ENCODE peak calls at places on chromosome 20, in ten cellular contexts. P is body of pancreas, I is lower lobe of right lung, O is brain microvascular endothelial cell, V is psoas muscle, K is BE2C, E is GM12865, Z is Panc1, C is PC-9, G is HCT116. F is an unnamed sample.

GRCh38 chr20:1792274-1792673 is 102.9 kb upstream of the SIRPA start:
- DNase-seq in P (no peak), I (no peak), O (no peak), V (no peak), K (no peak), E (no peak), Z (no peak), C (no peak), G (no peak), F (no peak)

GRCh38 chr20:21234816-21235215 is 68.3 kb upstream of the XRN2 start:
- DNase-seq in P (no peak), I (no peak), O (no peak), V (no peak), K (no peak), E (no peak), Z (no peak), C (no peak), G (no peak), F (no peak)

GRCh38 chr20:9532069-9532809 is 17.8 kb downstream of the LAMP5 start:
- DNase-seq in P (no peak), I (no peak), O (no peak), V (no peak), K (peak; percentile 98), E (no peak), Z (no peak), C (no peak), G (no peak), F (no peak)

GRCh38 chr20:5070570-5070969 is 49.2 kb downstream of the PCNA start:
- DNase-seq in P (no peak), I (no peak), O (no peak), V (no peak), K (no peak), E (no peak), Z (no peak), C (no peak), G (no peak), F (no peak)

GRCh38 chr20:11496382-11496781 is 421.3 kb upstream of the BTBD3 start:
- DNase-seq in P (no peak), I (no peak), O (peak; percentile 4), V (no peak), K (no peak), E (no peak), Z (no peak), C (peak; percentile 10), G (no peak), F (no peak)

GRCh38 chr20:24963672-24964517 is 14.8 kb downstream of the CST7 start:
- DNase-seq in P (no peak), I (peak; percentile 29), O (no peak), V (no peak), K (no peak), E (no peak), Z (no peak), C (no peak), G (no peak), F (no peak)

GRCh38 chr20:13263451-13263850 is 42.4 kb downstream of the ISM1 start:
- DNase-seq in P (no peak), I (no peak), O (no peak), V (no peak), K (no peak), E (no peak), Z (no peak), C (no peak), G (no peak), F (no peak)

GRCh38 chr20:63290677-63291472 is 2.1 kb upstream of the COL20A1 start:
- DNase-seq in P (peak; percentile 67), I (no peak), O (peak; percentile 28), V (peak; percentile 72), K (peak; percentile 76), E (peak; percentile 47), Z (no peak), C (peak; percentile 47), G (peak; percentile 13), F (peak; percentile 86)

GRCh38 chr20:39829713-39830112 is 859.3 kb downstream of the MAFB start:
- DNase-seq in P (no peak), I (no peak), O (no peak), V (no peak), K (no peak), E (peak; percentile 81), Z (no peak), C (no peak), G (no peak), F (peak; percentile 74)

GRCh38 chr20:39830903-39831302 is 858.1 kb downstream of the MAFB start:
- DNase-seq in P (no peak), I (no peak), O (no peak), V (no peak), K (no peak), E (no peak), Z (no peak), C (no peak), G (no peak), F (no peak)

GRCh38 chr20:39825950-39826349 is 863.1 kb downstream of the MAFB start:
- DNase-seq in P (no peak), I (no peak), O (peak; percentile 59), V (no peak), K (no peak), E (peak; percentile 69), Z (no peak), C (no peak), G (no peak), F (peak; percentile 35)

GRCh38 chr20:39825524-39825923 is 863.4 kb downstream of the DHX35 start:
- DNase-seq in P (no peak), I (no peak), O (no peak), V (no peak), K (no peak), E (no peak), Z (no peak), C (no peak), G (no peak), F (no peak)

DNA sequence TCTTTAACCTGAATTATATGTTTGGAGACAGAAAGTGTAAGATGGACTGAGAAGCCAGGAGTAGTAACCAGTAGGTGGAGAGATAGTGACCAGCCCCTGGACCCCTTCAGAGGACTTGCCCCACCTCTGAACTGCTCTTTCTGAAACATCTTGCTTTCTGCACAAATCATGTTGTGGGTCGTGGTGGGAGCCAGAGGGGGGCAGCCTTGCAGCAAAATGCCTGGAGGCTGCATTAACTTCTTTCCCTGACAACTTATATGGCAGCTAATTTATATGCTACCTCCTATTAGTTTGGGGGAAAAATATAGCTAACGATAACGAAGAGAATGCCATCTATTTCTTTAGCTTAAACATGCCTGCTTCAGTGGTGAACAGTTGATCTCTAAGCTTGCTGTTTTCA is 859.8 kb downstream of the MAFB start:
- DNase-seq in P (no peak), I (no peak), O (no peak), V (no peak), K (no peak), E (peak; percentile 30), Z (no peak), C (no peak), G (no peak), F (no peak)
- TF ChIP-seq CTCF in P (no peak), I (peak; percentile 23), O (peak; percentile 75), V (peak; percentile 43), K (no peak), E (peak; percentile 22), Z (no peak), C (no peak), G (no peak), F (peak; percentile 24)

GRCh38 chr20:52921300-52921699 is 50.9 kb upstream of the TSHZ2 start:
- DNase-seq in P (no peak), I (no peak), O (no peak), V (no peak), K (no peak), E (no peak), Z (no peak), C (no peak), G (no peak), F (no peak)

GRCh38 chr20:52914870-52915269 is 57.3 kb upstream of the TSHZ2 start:
- DNase-seq in P (no peak), I (no peak), O (no peak), V (no peak), K (no peak), E (no peak), Z (no peak), C (no peak), G (no peak), F (no peak)

GRCh38 chr20:52918311-52918710 is 53.8 kb upstream of the TSHZ2 start:
- DNase-seq in P (no peak), I (no peak), O (no peak), V (no peak), K (no peak), E (no peak), Z (no peak), C (no peak), G (no peak), F (no peak)

GRCh38 chr20:52913650-52914387 is 58.3 kb upstream of the TSHZ2 start:
- DNase-seq in P (no peak), I (no peak), O (no peak), V (no peak), K (no peak), E (no peak), Z (no peak), C (no peak), G (no peak), F (no peak)

GRCh38 chr20:52915564-52915963 is 56.6 kb upstream of the TSHZ2 start:
- DNase-seq in P (no peak), I (no peak), O (no peak), V (no peak), K (no peak), E (no peak), Z (no peak), C (no peak), G (no peak), F (no peak)
- TF ChIP-seq CTCF in P (no peak), I (no peak), O (no peak), V (no peak), K (no peak), E (no peak), Z (no peak), C (no peak), G (no peak), F (no peak)

GRCh38 chr20:19626896-19627295 is 131.2 kb upstream of the RIN2 start:
- DNase-seq in P (no peak), I (no peak), O (peak; percentile 1), V (no peak), K (no peak), E (no peak), Z (no peak), C (no peak), G (no peak), F (no peak)

GRCh38 chr20:19631410-19631809 is 126.6 kb upstream of the RIN2 start:
- DNase-seq in P (peak; percentile 32), I (no peak), O (no peak), V (no peak), K (no peak), E (no peak), Z (no peak), C (no peak), G (no peak), F (no peak)

GRCh38 chr20:19624221-19624620 is 133.8 kb upstream of the RIN2 start:
- DNase-seq in P (no peak), I (no peak), O (no peak), V (no peak), K (no peak), E (no peak), Z (no peak), C (no peak), G (no peak), F (no peak)

GRCh38 chr20:19625416-19625815 is 132.6 kb upstream of the RIN2 start:
- DNase-seq in P (no peak), I (no peak), O (no peak), V (no peak), K (no peak), E (no peak), Z (no peak), C (no peak), G (no peak), F (no peak)

DNA sequence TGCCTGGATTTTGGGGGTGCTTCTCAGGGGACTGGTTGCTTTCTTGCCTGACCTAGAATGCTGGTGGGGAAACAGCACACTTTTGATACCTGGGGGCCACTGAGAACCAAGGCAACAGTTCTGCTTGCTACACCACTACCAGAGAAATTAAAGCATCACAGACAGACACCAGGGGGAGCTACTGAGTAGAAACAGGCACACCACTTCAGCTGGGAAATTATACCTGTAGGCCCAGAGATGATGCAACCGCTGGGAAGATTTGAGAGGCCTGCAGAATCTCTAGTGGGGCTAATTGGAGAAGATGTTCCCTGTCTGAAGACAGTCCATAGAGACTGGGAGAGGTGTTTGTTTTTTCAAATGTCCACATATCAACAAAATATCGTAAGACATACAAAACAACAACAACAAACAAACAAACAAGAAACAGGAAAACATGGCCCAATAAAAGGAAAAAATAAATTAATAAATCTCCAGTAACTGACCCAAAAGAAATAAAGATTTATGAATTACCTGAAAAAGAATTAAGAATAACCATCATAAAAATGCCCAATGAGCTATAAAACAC is 129.4 kb upstream of the RIN2 start:
- DNase-seq in P (peak; percentile 72), I (no peak), O (peak; percentile 76), V (no peak), K (peak; percentile 70), E (peak; percentile 77), Z (peak; percentile 43), C (peak; percentile 61), G (peak; percentile 81), F (peak; percentile 69)
- TF ChIP-seq CTCF in P (peak; percentile 75), I (peak; percentile 75), O (peak; percentile 79), V (peak; percentile 62), K (peak; percentile 82), E (peak; percentile 75), Z (peak; percentile 78), C (peak; percentile 82), G (peak; percentile 61), F (peak; percentile 77)

GRCh38 chr20:59770270-59770669 is 163.2 kb downstream of the SYCP2 start:
- DNase-seq in P (no peak), I (no peak), O (no peak), V (no peak), K (no peak), E (no peak), Z (no peak), C (no peak), G (peak; percentile 41), F (no peak)
- TF ChIP-seq CTCF in P (no peak), I (no peak), O (no peak), V (no peak), K (no peak), E (no peak), Z (no peak), C (peak; percentile 67), G (peak; percentile 21), F (no peak)